ENCODE peak calls at places on chromosomes 16 and 17, in five cellular contexts. One of them, this sample, is unnamed.

GRCh38 chr17:51166987-51167931 is 1.0 kb downstream of the NME2 start:
- DNase-seq in A673: peak
- DNase-seq in tibial nerve: no peak
- DNase-seq in brain microvascular endothelial cell: no peak
- DNase-seq in tibial artery: no peak
- DNase-seq in this sample: peak

GRCh38 chr17:7932483-7932891 is 481 bp downstream of the CNTROB start:
- DNase-seq in A673: no peak
- DNase-seq in tibial artery: no peak
- DNase-seq in tibial nerve: peak
- DNase-seq in brain microvascular endothelial cell: peak
- DNase-seq in this sample: no peak

GRCh38 chr17:28348979-28349378 is 8.3 kb downstream of the POLDIP2 start:
- DNase-seq in brain microvascular endothelial cell: no peak
- DNase-seq in tibial artery: no peak
- DNase-seq in tibial nerve: no peak
- DNase-seq in A673: no peak
- DNase-seq in this sample: no peak

GRCh38 chr16:75225678-75226515 is 7.1 kb downstream of the CTRB1 start:
- DNase-seq in tibial artery: no peak
- DNase-seq in tibial nerve: no peak
- DNase-seq in brain microvascular endothelial cell: no peak
- DNase-seq in A673: no peak
- DNase-seq in this sample: no peak

GRCh38 chr17:61556224-61557188 is 34.5 kb downstream of the NACA2 start:
- DNase-seq in A673: no peak
- DNase-seq in tibial artery: no peak
- DNase-seq in tibial nerve: no peak
- DNase-seq in brain microvascular endothelial cell: no peak
- DNase-seq in this sample: no peak

GRCh38 chr17:6274310-6274709 is 160.6 kb downstream of the AIPL1 start:
- DNase-seq in A673: no peak
- DNase-seq in tibial artery: no peak
- DNase-seq in tibial nerve: no peak
- DNase-seq in brain microvascular endothelial cell: no peak
- DNase-seq in this sample: no peak

GRCh38 chr16:87201052-87201451 is 116.1 kb downstream of the C16orf95 start:
- DNase-seq in tibial nerve: peak
- DNase-seq in brain microvascular endothelial cell: peak
- DNase-seq in tibial artery: peak
- DNase-seq in A673: peak
- DNase-seq in this sample: no peak

GRCh38 chr16:83762141-83763024 is 45.4 kb upstream of the HSBP1 start:
- DNase-seq in A673: no peak
- DNase-seq in tibial artery: no peak
- DNase-seq in brain microvascular endothelial cell: no peak
- DNase-seq in tibial nerve: no peak
- DNase-seq in this sample: no peak

GRCh38 chr17:76582660-76583059 is 3.0 kb downstream of the ST6GALNAC2 start:
- DNase-seq in A673: no peak
- DNase-seq in tibial artery: no peak
- DNase-seq in tibial nerve: no peak
- DNase-seq in brain microvascular endothelial cell: no peak
- DNase-seq in this sample: no peak

GRCh38 chr16:50155925-50156324 is 2.8 kb downstream of the TENT4B start:
- DNase-seq in tibial nerve: no peak
- DNase-seq in A673: peak
- DNase-seq in brain microvascular endothelial cell: no peak
- DNase-seq in tibial artery: no peak
- DNase-seq in this sample: no peak

GRCh38 chr16:711548-712320 is 3.2 kb upstream of the METRN start:
- DNase-seq in A673: peak
- DNase-seq in tibial artery: peak
- DNase-seq in brain microvascular endothelial cell: peak
- DNase-seq in tibial nerve: peak
- DNase-seq in this sample: peak

GRCh38 chr17:75176625-75177024 is 6.1 kb downstream of the SUMO2 start:
- DNase-seq in A673: no peak
- DNase-seq in tibial nerve: no peak
- DNase-seq in brain microvascular endothelial cell: no peak
- DNase-seq in tibial artery: no peak
- DNase-seq in this sample: no peak

DNA sequence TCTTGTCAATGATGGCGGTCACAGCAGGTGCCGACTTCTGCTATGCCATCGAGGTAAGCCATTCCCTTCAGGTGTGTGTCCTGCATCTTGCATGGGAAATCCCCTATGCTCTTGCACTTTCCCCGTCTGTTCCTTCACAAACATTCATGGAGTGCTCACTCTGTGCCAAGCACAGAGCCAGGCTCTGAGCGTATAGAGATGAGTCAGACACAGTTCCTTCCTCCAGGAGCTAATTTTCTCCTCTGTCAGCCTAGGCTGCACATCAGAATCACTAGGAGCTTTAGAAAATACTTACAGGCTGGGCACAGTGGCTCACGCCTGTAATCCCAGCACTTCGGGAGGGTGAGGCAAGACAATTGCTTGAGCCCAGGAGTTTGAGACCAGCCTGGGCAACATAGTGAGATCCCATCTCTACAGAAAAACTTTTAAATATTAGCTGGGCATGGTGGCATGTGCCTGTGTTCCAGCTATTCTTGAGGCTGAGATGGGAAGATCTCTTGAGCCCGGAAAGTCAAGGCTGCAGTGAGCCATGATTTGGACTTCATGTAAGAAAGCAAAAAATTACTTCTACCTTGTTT is 14.1 kb downstream of the PRMT7 start:
- DNase-seq in tibial artery: no peak
- DNase-seq in A673: no peak
- DNase-seq in brain microvascular endothelial cell: no peak
- DNase-seq in tibial nerve: no peak
- DNase-seq in this sample: no peak
- H3K27ac ChIP-seq in tibial artery: no peak
- H3K27ac ChIP-seq in A673: no peak
- H3K27ac ChIP-seq in brain microvascular endothelial cell: no peak
- H3K27ac ChIP-seq in tibial nerve: no peak
- H3K27ac ChIP-seq in this sample: no peak

GRCh38 chr16:31132303-31132978 is 3.1 kb downstream of the PRSS8 start:
- DNase-seq in tibial nerve: no peak
- DNase-seq in brain microvascular endothelial cell: no peak
- DNase-seq in tibial artery: no peak
- DNase-seq in A673: no peak
- DNase-seq in this sample: no peak
- H3K27ac ChIP-seq in tibial nerve: peak
- H3K27ac ChIP-seq in brain microvascular endothelial cell: no peak
- H3K27ac ChIP-seq in tibial artery: no peak
- H3K27ac ChIP-seq in A673: no peak
- H3K27ac ChIP-seq in this sample: no peak

DNA sequence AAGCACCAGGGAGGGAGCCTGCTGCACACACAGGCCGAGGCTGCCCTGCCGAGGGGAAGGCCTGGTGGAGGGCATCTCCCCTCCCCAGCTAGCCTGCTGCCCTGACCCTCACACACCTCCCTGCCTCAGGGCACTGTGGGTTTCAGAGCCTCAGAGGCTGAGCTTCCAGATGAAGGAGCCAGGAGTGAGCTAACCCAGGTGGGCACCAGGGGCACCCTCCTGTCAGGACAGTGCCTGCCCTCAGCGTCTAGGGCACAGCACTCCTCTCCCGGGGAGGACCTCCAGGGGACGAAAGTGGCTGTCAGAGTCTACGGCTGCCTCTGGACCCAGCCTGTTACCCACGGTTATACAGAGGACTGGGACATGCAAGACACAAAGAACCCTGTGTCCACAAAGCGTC is 22.8 kb upstream of the DLX4 start:
- DNase-seq in A673: no peak
- DNase-seq in tibial artery: no peak
- DNase-seq in brain microvascular endothelial cell: no peak
- DNase-seq in tibial nerve: no peak
- DNase-seq in this sample: no peak
- H3K27ac ChIP-seq in A673: no peak
- H3K27ac ChIP-seq in tibial artery: no peak
- H3K27ac ChIP-seq in brain microvascular endothelial cell: no peak
- H3K27ac ChIP-seq in tibial nerve: no peak
- H3K27ac ChIP-seq in this sample: no peak

GRCh38 chr17:81471804-81472456 is 40.7 kb downstream of the ACTG1 start:
- DNase-seq in A673: peak
- DNase-seq in brain microvascular endothelial cell: peak
- DNase-seq in tibial nerve: peak
- DNase-seq in tibial artery: peak
- DNase-seq in this sample: peak
- H3K27ac ChIP-seq in A673: peak
- H3K27ac ChIP-seq in brain microvascular endothelial cell: no peak
- H3K27ac ChIP-seq in tibial nerve: no peak
- H3K27ac ChIP-seq in tibial artery: peak
- H3K27ac ChIP-seq in this sample: peak

GRCh38 chr17:63623786-63624185 is 1.6 kb downstream of the MAP3K3 start:
- DNase-seq in A673: no peak
- DNase-seq in tibial artery: no peak
- DNase-seq in tibial nerve: no peak
- DNase-seq in brain microvascular endothelial cell: no peak
- DNase-seq in this sample: no peak
- H3K27ac ChIP-seq in A673: no peak
- H3K27ac ChIP-seq in tibial artery: no peak
- H3K27ac ChIP-seq in tibial nerve: peak
- H3K27ac ChIP-seq in brain microvascular endothelial cell: no peak
- H3K27ac ChIP-seq in this sample: no peak

DNA sequence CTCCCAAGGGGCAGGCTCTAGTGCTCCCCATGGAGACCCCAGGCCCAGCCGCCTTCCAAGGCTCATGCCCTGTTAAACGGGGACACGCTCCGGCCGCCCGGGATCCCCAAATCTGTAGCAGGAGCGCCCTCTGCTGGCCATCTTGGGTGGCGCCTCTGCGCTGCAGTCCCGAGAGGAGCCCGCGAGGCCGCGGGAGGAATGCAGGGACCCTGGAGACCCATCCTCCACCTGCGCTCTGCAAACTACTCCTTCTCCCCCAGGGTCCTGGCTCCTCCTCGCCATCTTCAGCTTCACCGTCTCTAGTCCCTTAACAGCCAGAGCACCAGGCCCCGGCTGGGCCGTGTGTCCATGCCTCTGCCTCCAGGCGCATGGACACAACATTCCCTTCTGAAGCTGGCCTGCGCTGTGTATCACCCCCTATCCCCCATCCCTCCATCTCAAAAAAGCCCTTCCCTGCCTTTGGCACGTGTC is 23.6 kb upstream of the KRT17 start:
- DNase-seq in tibial nerve: peak
- DNase-seq in brain microvascular endothelial cell: peak
- DNase-seq in tibial artery: peak
- DNase-seq in A673: peak
- DNase-seq in this sample: peak
- H3K27ac ChIP-seq in tibial nerve: peak
- H3K27ac ChIP-seq in brain microvascular endothelial cell: no peak
- H3K27ac ChIP-seq in tibial artery: peak
- H3K27ac ChIP-seq in A673: peak
- H3K27ac ChIP-seq in this sample: no peak

GRCh38 chr17:14843086-14843795 is 421.9 kb downstream of the PMP22 start:
- DNase-seq in tibial artery: no peak
- DNase-seq in tibial nerve: no peak
- DNase-seq in A673: no peak
- DNase-seq in brain microvascular endothelial cell: no peak
- DNase-seq in this sample: no peak

GRCh38 chr17:14840616-14841231 is 424.4 kb downstream of the PMP22 start:
- DNase-seq in A673: no peak
- DNase-seq in tibial artery: no peak
- DNase-seq in tibial nerve: no peak
- DNase-seq in brain microvascular endothelial cell: peak
- DNase-seq in this sample: no peak

DNA sequence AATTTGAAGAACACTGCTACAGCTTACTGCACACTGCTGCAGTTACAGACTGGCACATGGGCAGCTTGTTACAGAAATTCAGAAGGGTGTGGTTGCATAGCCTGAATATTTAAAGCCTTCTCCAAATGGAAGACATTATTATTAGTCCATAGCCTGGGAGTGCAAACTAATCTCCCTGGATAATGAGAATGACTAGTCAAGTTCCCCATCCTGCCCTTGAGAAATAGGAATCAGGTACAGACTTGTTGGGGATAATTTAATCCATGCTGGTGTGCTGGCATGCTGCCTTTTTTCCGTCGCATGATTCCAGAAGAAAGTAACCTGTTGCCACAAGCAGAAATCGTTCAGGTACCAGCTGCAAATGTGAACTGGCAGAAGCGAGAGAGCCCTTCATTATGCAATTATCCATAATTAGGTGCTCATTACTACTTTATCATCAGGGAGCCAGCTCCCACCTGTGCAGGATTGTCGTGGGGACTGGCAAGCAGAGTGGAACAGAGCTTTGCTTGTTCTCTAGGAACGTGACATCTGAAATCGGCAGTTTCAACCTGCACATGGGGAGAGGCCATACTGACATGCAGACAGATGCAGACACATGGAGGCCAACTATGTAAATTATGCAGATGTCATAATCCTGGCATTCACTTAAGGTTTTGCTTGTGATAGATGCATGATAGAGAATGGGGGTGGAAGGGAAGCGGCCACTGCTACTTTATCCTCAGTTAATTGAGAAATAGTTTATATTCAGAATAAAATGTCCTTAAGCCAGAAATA is 419.4 kb downstream of the PMP22 start:
- DNase-seq in brain microvascular endothelial cell: peak
- DNase-seq in A673: no peak
- DNase-seq in tibial artery: no peak
- DNase-seq in tibial nerve: no peak
- DNase-seq in this sample: no peak
- H3K27ac ChIP-seq in brain microvascular endothelial cell: no peak
- H3K27ac ChIP-seq in A673: no peak
- H3K27ac ChIP-seq in tibial artery: no peak
- H3K27ac ChIP-seq in tibial nerve: no peak
- H3K27ac ChIP-seq in this sample: no peak